ENCODE peak calls at places on chromosomes 2 and 18, in five cellular contexts. One of them, this sample, is unnamed.
A peak's percentile ranks its signal among the peaks of the same experiment; 100 is the strongest.

GRCh38 chr2:120044336-120044735 is 31.5 kb downstream of the EPB41L5 start:
- DNase-seq in central memory CD4-positive, alpha-beta T cell: no peak
- DNase-seq in kidney glomerular epithelial cell: no peak
- DNase-seq in nephron progenitor cell: no peak
- DNase-seq in stimulated activated CD4-positive, alpha-beta T cell treated with anti-CD3 and anti-CD28 coated beads, Interleukin-15, amount 100 ng/mL, for 24 hours: no peak
- DNase-seq in this sample: no peak

GRCh38 chr2:238169021-238169707 is 10.4 kb downstream of the ERFE start:
- DNase-seq in central memory CD4-positive, alpha-beta T cell: no peak
- DNase-seq in kidney glomerular epithelial cell: peak; percentile 93
- DNase-seq in nephron progenitor cell: no peak
- DNase-seq in stimulated activated CD4-positive, alpha-beta T cell treated with anti-CD3 and anti-CD28 coated beads, Interleukin-15, amount 100 ng/mL, for 24 hours: no peak
- DNase-seq in this sample: peak; percentile 56

GRCh38 chr18:28015671-28016070 is 161.3 kb downstream of the CDH2 start:
- DNase-seq in central memory CD4-positive, alpha-beta T cell: no peak
- DNase-seq in kidney glomerular epithelial cell: no peak
- DNase-seq in nephron progenitor cell: no peak
- DNase-seq in stimulated activated CD4-positive, alpha-beta T cell treated with anti-CD3 and anti-CD28 coated beads, Interleukin-15, amount 100 ng/mL, for 24 hours: no peak
- DNase-seq in this sample: no peak

GRCh38 chr18:70181725-70182124 is 23.8 kb downstream of the RTTN start:
- DNase-seq in central memory CD4-positive, alpha-beta T cell: no peak
- DNase-seq in kidney glomerular epithelial cell: no peak
- DNase-seq in nephron progenitor cell: no peak
- DNase-seq in stimulated activated CD4-positive, alpha-beta T cell treated with anti-CD3 and anti-CD28 coated beads, Interleukin-15, amount 100 ng/mL, for 24 hours: no peak
- DNase-seq in this sample: no peak

GRCh38 chr2:27316655-27317412 is 6.1 kb downstream of the MPV17 start:
- DNase-seq in central memory CD4-positive, alpha-beta T cell: no peak
- DNase-seq in kidney glomerular epithelial cell: no peak
- DNase-seq in nephron progenitor cell: no peak
- DNase-seq in stimulated activated CD4-positive, alpha-beta T cell treated with anti-CD3 and anti-CD28 coated beads, Interleukin-15, amount 100 ng/mL, for 24 hours: no peak
- DNase-seq in this sample: no peak

GRCh38 chr18:50473896-50474295 is 86.0 kb upstream of the MAPK4 start:
- DNase-seq in central memory CD4-positive, alpha-beta T cell: no peak
- DNase-seq in kidney glomerular epithelial cell: no peak
- DNase-seq in nephron progenitor cell: peak; percentile 24
- DNase-seq in stimulated activated CD4-positive, alpha-beta T cell treated with anti-CD3 and anti-CD28 coated beads, Interleukin-15, amount 100 ng/mL, for 24 hours: no peak
- DNase-seq in this sample: no peak

GRCh38 chr2:60285476-60286316 is 267.8 kb downstream of the BCL11A start:
- DNase-seq in central memory CD4-positive, alpha-beta T cell: no peak
- DNase-seq in kidney glomerular epithelial cell: no peak
- DNase-seq in nephron progenitor cell: no peak
- DNase-seq in stimulated activated CD4-positive, alpha-beta T cell treated with anti-CD3 and anti-CD28 coated beads, Interleukin-15, amount 100 ng/mL, for 24 hours: no peak
- DNase-seq in this sample: no peak

GRCh38 chr18:54859667-54860421 is 31.6 kb downstream of the RAB27B start:
- DNase-seq in central memory CD4-positive, alpha-beta T cell: no peak
- DNase-seq in kidney glomerular epithelial cell: no peak
- DNase-seq in nephron progenitor cell: no peak
- DNase-seq in stimulated activated CD4-positive, alpha-beta T cell treated with anti-CD3 and anti-CD28 coated beads, Interleukin-15, amount 100 ng/mL, for 24 hours: no peak
- DNase-seq in this sample: no peak

GRCh38 chr2:159234868-159235267 is 51.6 kb downstream of the WDSUB1 start:
- DNase-seq in central memory CD4-positive, alpha-beta T cell: no peak
- DNase-seq in kidney glomerular epithelial cell: no peak
- DNase-seq in nephron progenitor cell: no peak
- DNase-seq in stimulated activated CD4-positive, alpha-beta T cell treated with anti-CD3 and anti-CD28 coated beads, Interleukin-15, amount 100 ng/mL, for 24 hours: no peak
- DNase-seq in this sample: no peak

GRCh38 chr18:36850527-36851201 is 21.7 kb downstream of the KIAA1328 start:
- DNase-seq in central memory CD4-positive, alpha-beta T cell: no peak
- DNase-seq in kidney glomerular epithelial cell: peak; percentile 85
- DNase-seq in nephron progenitor cell: no peak
- DNase-seq in stimulated activated CD4-positive, alpha-beta T cell treated with anti-CD3 and anti-CD28 coated beads, Interleukin-15, amount 100 ng/mL, for 24 hours: no peak
- DNase-seq in this sample: peak; percentile 75

GRCh38 chr2:37852585-37853014 is 72.5 kb upstream of the RMDN2 start:
- DNase-seq in central memory CD4-positive, alpha-beta T cell: no peak
- DNase-seq in kidney glomerular epithelial cell: no peak
- DNase-seq in nephron progenitor cell: no peak
- DNase-seq in stimulated activated CD4-positive, alpha-beta T cell treated with anti-CD3 and anti-CD28 coated beads, Interleukin-15, amount 100 ng/mL, for 24 hours: no peak
- DNase-seq in this sample: no peak

GRCh38 chr2:240168041-240168440 is 27.6 kb upstream of the OTOS start:
- DNase-seq in central memory CD4-positive, alpha-beta T cell: no peak
- DNase-seq in kidney glomerular epithelial cell: no peak
- DNase-seq in nephron progenitor cell: no peak
- DNase-seq in stimulated activated CD4-positive, alpha-beta T cell treated with anti-CD3 and anti-CD28 coated beads, Interleukin-15, amount 100 ng/mL, for 24 hours: no peak
- DNase-seq in this sample: no peak

GRCh38 chr2:186459009-186459408 is 27.1 kb upstream of the ZC3H15 start:
- DNase-seq in central memory CD4-positive, alpha-beta T cell: no peak
- DNase-seq in kidney glomerular epithelial cell: peak; percentile 9
- DNase-seq in nephron progenitor cell: no peak
- DNase-seq in stimulated activated CD4-positive, alpha-beta T cell treated with anti-CD3 and anti-CD28 coated beads, Interleukin-15, amount 100 ng/mL, for 24 hours: no peak
- DNase-seq in this sample: peak; percentile 43

GRCh38 chr2:239379641-239380170 is 21.1 kb downstream of the HDAC4 start:
- DNase-seq in central memory CD4-positive, alpha-beta T cell: no peak
- DNase-seq in kidney glomerular epithelial cell: no peak
- DNase-seq in nephron progenitor cell: no peak
- DNase-seq in stimulated activated CD4-positive, alpha-beta T cell treated with anti-CD3 and anti-CD28 coated beads, Interleukin-15, amount 100 ng/mL, for 24 hours: no peak
- DNase-seq in this sample: no peak